ENCODE peak calls at places on chromosome 1, in six cellular contexts. One of them, this sample, is unnamed. For H3K4me1, the result is how much of the 10 kb centered on the place peaks cover.

GRCh38 chr1:110107867-110108469 is 4.3 kb upstream of the UBL4B start:
- DNase-seq in suprapubic skin: no peak
- DNase-seq in A549: no peak
- DNase-seq in psoas muscle: no peak
- DNase-seq in PC-9: no peak
- DNase-seq in cardiac muscle cell: no peak
- DNase-seq in this sample: no peak

GRCh38 chr1:153652795-153653507 is 5.6 kb upstream of the SNAPIN start:
- DNase-seq in psoas muscle: no peak
- DNase-seq in PC-9: peak
- DNase-seq in suprapubic skin: peak
- DNase-seq in cardiac muscle cell: no peak
- DNase-seq in A549: no peak
- DNase-seq in this sample: no peak

GRCh38 chr1:55724551-55725325 is 509.6 kb upstream of the USP24 start:
- DNase-seq in A549: peak
- DNase-seq in cardiac muscle cell: no peak
- DNase-seq in psoas muscle: no peak
- DNase-seq in PC-9: no peak
- DNase-seq in suprapubic skin: no peak
- DNase-seq in this sample: no peak

GRCh38 chr1:90189889-90190288 is 195.0 kb downstream of the ZNF326 start:
- DNase-seq in cardiac muscle cell: no peak
- DNase-seq in psoas muscle: no peak
- DNase-seq in PC-9: no peak
- DNase-seq in suprapubic skin: no peak
- DNase-seq in A549: no peak
- DNase-seq in this sample: no peak

GRCh38 chr1:18079941-18080340 is 27.7 kb upstream of the IGSF21 start:
- DNase-seq in cardiac muscle cell: no peak
- DNase-seq in A549: no peak
- DNase-seq in suprapubic skin: no peak
- DNase-seq in PC-9: no peak
- DNase-seq in psoas muscle: no peak
- DNase-seq in this sample: no peak

GRCh38 chr1:56291374-56291841 is 288.0 kb downstream of the PLPP3 start:
- DNase-seq in psoas muscle: peak
- DNase-seq in cardiac muscle cell: no peak
- DNase-seq in A549: no peak
- DNase-seq in suprapubic skin: peak
- DNase-seq in PC-9: no peak
- DNase-seq in this sample: peak

GRCh38 chr1:162133566-162133965 is 64.1 kb downstream of the NOS1AP start:
- DNase-seq in PC-9: no peak
- DNase-seq in A549: no peak
- DNase-seq in psoas muscle: no peak
- DNase-seq in cardiac muscle cell: no peak
- DNase-seq in suprapubic skin: no peak
- DNase-seq in this sample: no peak

GRCh38 chr1:15469836-15470495 is 5.9 kb upstream of the CELA2B start:
- DNase-seq in A549: no peak
- DNase-seq in psoas muscle: no peak
- DNase-seq in suprapubic skin: no peak
- DNase-seq in cardiac muscle cell: no peak
- DNase-seq in PC-9: no peak
- DNase-seq in this sample: no peak

GRCh38 chr1:47262787-47263413 is 30.9 kb upstream of the TAL1 start:
- DNase-seq in psoas muscle: no peak
- DNase-seq in A549: peak
- DNase-seq in cardiac muscle cell: peak
- DNase-seq in PC-9: peak
- DNase-seq in suprapubic skin: no peak
- DNase-seq in this sample: no peak

GRCh38 chr1:116157096-116157495 is 45.9 kb downstream of the MAB21L3 start:
- DNase-seq in suprapubic skin: peak
- DNase-seq in A549: no peak
- DNase-seq in PC-9: no peak
- DNase-seq in psoas muscle: no peak
- DNase-seq in cardiac muscle cell: peak
- DNase-seq in this sample: no peak

GRCh38 chr1:198730952-198731351 is 92.1 kb downstream of the PTPRC start:
- DNase-seq in suprapubic skin: no peak
- DNase-seq in PC-9: no peak
- DNase-seq in A549: no peak
- DNase-seq in cardiac muscle cell: no peak
- DNase-seq in psoas muscle: no peak
- DNase-seq in this sample: no peak
- H3K4me1 ChIP-seq in suprapubic skin: under half
- H3K4me1 ChIP-seq in PC-9: under half
- H3K4me1 ChIP-seq in A549: under half
- H3K4me1 ChIP-seq in cardiac muscle cell: under half
- H3K4me1 ChIP-seq in psoas muscle: under half
- H3K4me1 ChIP-seq in this sample: under half

GRCh38 chr1:183989078-183989577 is 48.4 kb downstream of the COLGALT2 start:
- DNase-seq in A549: no peak
- DNase-seq in psoas muscle: peak
- DNase-seq in suprapubic skin: no peak
- DNase-seq in cardiac muscle cell: no peak
- DNase-seq in PC-9: no peak
- DNase-seq in this sample: peak
- TF ChIP-seq CTCF in A549: no peak
- TF ChIP-seq CTCF in psoas muscle: no peak
- TF ChIP-seq CTCF in suprapubic skin: no peak
- TF ChIP-seq CTCF in cardiac muscle cell: no peak
- TF ChIP-seq CTCF in PC-9: no peak
- TF ChIP-seq CTCF in this sample: no peak

GRCh38 chr1:93016171-93016570 is 54.9 kb upstream of the DIPK1A start:
- DNase-seq in A549: no peak
- DNase-seq in suprapubic skin: no peak
- DNase-seq in psoas muscle: no peak
- DNase-seq in cardiac muscle cell: no peak
- DNase-seq in PC-9: peak
- DNase-seq in this sample: no peak
- H3K4me3 ChIP-seq in A549: no peak
- H3K4me3 ChIP-seq in suprapubic skin: no peak
- H3K4me3 ChIP-seq in psoas muscle: peak
- H3K4me3 ChIP-seq in cardiac muscle cell: no peak
- H3K4me3 ChIP-seq in PC-9: peak
- H3K4me3 ChIP-seq in this sample: no peak

DNA sequence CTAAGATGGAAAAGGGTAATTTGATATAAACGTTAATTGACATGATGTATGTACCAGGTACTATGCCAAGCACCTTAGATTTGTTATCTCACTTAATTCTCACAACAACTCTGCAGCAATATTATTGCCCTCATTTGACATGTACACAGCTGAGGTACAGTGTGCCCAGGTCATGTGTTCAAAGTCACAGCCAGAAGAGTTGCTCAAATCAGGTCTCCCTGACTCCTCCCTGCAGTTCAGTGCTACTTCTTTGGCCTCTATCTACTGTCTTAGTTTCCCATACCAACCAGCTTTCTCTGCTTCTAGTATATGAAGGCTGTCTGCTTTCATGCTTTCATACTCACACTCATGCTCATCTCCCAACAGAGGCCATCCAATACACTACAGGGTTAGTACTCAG is 15.1 kb downstream of the TBX15 start:
- DNase-seq in psoas muscle: no peak
- DNase-seq in A549: no peak
- DNase-seq in suprapubic skin: no peak
- DNase-seq in PC-9: no peak
- DNase-seq in cardiac muscle cell: no peak
- DNase-seq in this sample: no peak
- H3K4me1 ChIP-seq in psoas muscle: half or more
- H3K4me1 ChIP-seq in A549: under half
- H3K4me1 ChIP-seq in suprapubic skin: under half
- H3K4me1 ChIP-seq in PC-9: under half
- H3K4me1 ChIP-seq in cardiac muscle cell: under half
- H3K4me1 ChIP-seq in this sample: under half

DNA sequence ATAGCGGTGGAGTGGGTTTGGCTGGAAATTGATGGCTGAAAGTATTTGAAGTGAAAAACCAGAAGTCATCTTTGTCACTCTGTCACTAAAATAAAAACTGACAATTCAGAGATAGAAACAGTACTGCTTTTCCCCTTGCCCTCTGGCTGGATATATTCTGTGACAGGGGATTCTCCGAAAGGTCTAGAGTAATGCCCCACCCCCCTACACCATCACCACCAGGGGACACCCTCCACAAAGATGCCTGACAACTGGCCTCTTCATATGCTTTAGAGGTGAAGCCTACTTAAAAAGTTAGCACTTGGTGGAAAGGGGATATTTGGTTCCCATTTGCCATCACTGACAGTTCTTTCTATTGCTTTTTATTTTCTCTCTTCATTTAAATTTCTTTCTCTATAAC is 73.5 kb downstream of the SGIP1 start:
- DNase-seq in suprapubic skin: no peak
- DNase-seq in psoas muscle: no peak
- DNase-seq in PC-9: no peak
- DNase-seq in A549: no peak
- DNase-seq in cardiac muscle cell: no peak
- DNase-seq in this sample: no peak
- TF ChIP-seq CTCF in suprapubic skin: no peak
- TF ChIP-seq CTCF in psoas muscle: no peak
- TF ChIP-seq CTCF in PC-9: no peak
- TF ChIP-seq CTCF in A549: no peak
- TF ChIP-seq CTCF in cardiac muscle cell: no peak
- TF ChIP-seq CTCF in this sample: peak

DNA sequence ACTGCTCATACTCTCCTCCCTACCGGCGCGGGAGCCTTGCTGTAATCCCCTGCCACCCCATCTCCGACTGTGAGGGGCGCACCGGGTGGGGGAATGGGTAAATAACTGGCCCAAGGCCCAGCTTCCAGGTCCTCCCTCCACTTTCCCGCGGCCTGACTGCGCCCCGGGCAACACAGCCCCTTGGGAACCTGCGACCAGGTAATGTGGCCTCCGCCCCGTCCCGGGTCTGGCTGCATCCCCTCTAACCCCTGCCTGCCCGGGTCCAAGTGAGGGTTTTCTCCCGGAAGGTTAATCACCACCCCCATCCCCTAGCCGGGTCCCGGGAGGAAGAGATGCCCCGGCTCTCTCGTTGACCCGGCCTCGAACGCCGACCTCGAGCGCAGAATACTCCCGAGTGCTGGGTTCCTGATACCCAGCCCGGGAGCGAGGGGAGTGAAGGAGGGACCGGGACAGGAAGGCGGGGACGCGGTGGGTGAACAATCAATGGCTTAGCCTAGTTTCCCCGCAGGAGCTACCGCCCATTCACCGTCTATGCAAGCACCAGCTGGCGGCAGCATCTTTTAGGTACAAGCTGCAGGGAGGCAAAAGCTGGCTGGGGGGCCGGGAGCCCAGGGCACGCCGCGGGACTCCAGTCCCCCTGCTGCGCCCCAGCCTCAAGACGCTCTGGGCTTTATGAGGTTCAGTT is 5.9 kb upstream of the LHX9 start:
- DNase-seq in cardiac muscle cell: no peak
- DNase-seq in A549: no peak
- DNase-seq in suprapubic skin: no peak
- DNase-seq in PC-9: no peak
- DNase-seq in psoas muscle: peak
- DNase-seq in this sample: no peak
- H3K4me3 ChIP-seq in cardiac muscle cell: no peak
- H3K4me3 ChIP-seq in A549: peak
- H3K4me3 ChIP-seq in suprapubic skin: peak
- H3K4me3 ChIP-seq in PC-9: peak
- H3K4me3 ChIP-seq in psoas muscle: peak
- H3K4me3 ChIP-seq in this sample: peak

GRCh38 chr1:201896951-201897391 is 8.3 kb downstream of the SHISA4 start:
- DNase-seq in cardiac muscle cell: no peak
- DNase-seq in A549: peak
- DNase-seq in PC-9: peak
- DNase-seq in psoas muscle: peak
- DNase-seq in suprapubic skin: no peak
- DNase-seq in this sample: peak

GRCh38 chr1:201893431-201893830 is 4.7 kb downstream of the SHISA4 start:
- DNase-seq in PC-9: peak
- DNase-seq in psoas muscle: no peak
- DNase-seq in cardiac muscle cell: no peak
- DNase-seq in suprapubic skin: no peak
- DNase-seq in A549: no peak
- DNase-seq in this sample: no peak

GRCh38 chr1:201895913-201896807 is 7.5 kb downstream of the SHISA4 start:
- DNase-seq in psoas muscle: peak
- DNase-seq in A549: peak
- DNase-seq in suprapubic skin: peak
- DNase-seq in PC-9: peak
- DNase-seq in cardiac muscle cell: peak
- DNase-seq in this sample: peak

GRCh38 chr1:201894343-201895119 is 5.8 kb downstream of the SHISA4 start:
- DNase-seq in cardiac muscle cell: no peak
- DNase-seq in A549: no peak
- DNase-seq in PC-9: no peak
- DNase-seq in suprapubic skin: no peak
- DNase-seq in psoas muscle: no peak
- DNase-seq in this sample: no peak

DNA sequence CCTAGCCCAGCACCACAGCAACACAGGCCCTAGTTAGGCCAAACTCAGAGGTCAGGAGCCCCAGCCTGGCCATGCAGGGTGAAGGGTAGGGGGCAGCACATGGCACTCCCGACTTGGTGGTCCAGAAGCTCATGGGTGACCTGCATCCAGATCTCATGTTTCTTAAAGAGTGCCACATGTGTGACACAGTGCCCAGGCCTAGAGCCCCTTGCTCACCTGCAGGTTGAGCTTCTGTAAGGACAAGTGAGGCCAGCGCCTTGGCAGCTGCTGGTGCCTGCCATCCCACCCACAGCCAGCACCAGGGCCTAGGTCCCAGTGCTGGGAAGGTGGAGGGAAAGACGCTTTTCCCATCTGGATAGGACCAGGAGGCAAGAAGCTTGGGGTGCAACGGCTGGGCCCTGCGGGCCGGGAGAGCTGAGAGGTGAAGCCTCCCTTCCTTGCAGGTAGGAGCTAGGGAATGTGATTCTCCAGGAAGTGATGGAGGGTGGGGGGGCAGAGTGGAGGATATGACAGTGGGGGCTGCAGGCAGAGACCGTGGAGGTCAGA is 6.5 kb downstream of the SHISA4 start:
- DNase-seq in suprapubic skin: no peak
- DNase-seq in A549: no peak
- DNase-seq in psoas muscle: no peak
- DNase-seq in PC-9: peak
- DNase-seq in cardiac muscle cell: no peak
- DNase-seq in this sample: no peak
- H3K4me1 ChIP-seq in suprapubic skin: under half
- H3K4me1 ChIP-seq in A549: under half
- H3K4me1 ChIP-seq in psoas muscle: half or more
- H3K4me1 ChIP-seq in PC-9: under half
- H3K4me1 ChIP-seq in cardiac muscle cell: under half
- H3K4me1 ChIP-seq in this sample: under half

GRCh38 chr1:199287632-199288031 is 648.8 kb downstream of the PTPRC start:
- DNase-seq in cardiac muscle cell: no peak
- DNase-seq in PC-9: no peak
- DNase-seq in psoas muscle: no peak
- DNase-seq in suprapubic skin: no peak
- DNase-seq in A549: no peak
- DNase-seq in this sample: no peak
- TF ChIP-seq CTCF in cardiac muscle cell: no peak
- TF ChIP-seq CTCF in PC-9: no peak
- TF ChIP-seq CTCF in psoas muscle: no peak
- TF ChIP-seq CTCF in suprapubic skin: no peak
- TF ChIP-seq CTCF in A549: no peak
- TF ChIP-seq CTCF in this sample: no peak